ENCODE peak calls at places on chromosome 11, in four cellular contexts. C is fibroblast of the conjunctiva, L is stomach, Q is T-cell. E is an unnamed sample.

GRCh38 chr11:68844376-68844775 is 2.7 kb upstream of the CPT1A start:
- DNase-seq in C (no peak), Q (no peak), L (no peak), E (no peak)

GRCh38 chr11:18720086-18720810 is 5.7 kb downstream of the IGSF22 start:
- DNase-seq in Q (no peak), C (peak; percentile 39), L (no peak), E (no peak)

GRCh38 chr11:3962406-3962840 is 107.0 kb downstream of the STIM1 start:
- DNase-seq in C (peak; percentile 31), L (no peak), Q (no peak), E (no peak)

GRCh38 chr11:116499396-116500001 is 273.3 kb downstream of the BUD13 start:
- DNase-seq in C (no peak), Q (peak; percentile 1), L (peak; percentile 76), E (peak; percentile 80)

GRCh38 chr11:81270686-81271085 is 1463.0 kb downstream of the FAM181B start:
- DNase-seq in C (no peak), Q (no peak), L (no peak), E (no peak)

GRCh38 chr11:132028380-132029240 is 658.2 kb downstream of the NTM start:
- DNase-seq in Q (no peak), L (peak; percentile 28), C (peak; percentile 57), E (peak; percentile 23)

GRCh38 chr11:68839054-68839865 is 2.5 kb downstream of the CPT1A start:
- DNase-seq in C (peak; percentile 84), Q (peak; percentile 92), L (peak; percentile 98), E (peak; percentile 96)

GRCh38 chr11:13091804-13092203 is 82.7 kb downstream of the RASSF10 start:
- DNase-seq in C (no peak), Q (no peak), L (no peak), E (no peak)

GRCh38 chr11:2995893-2996554 is 3.9 kb upstream of the NAP1L4 start:
- DNase-seq in C (no peak), Q (no peak), L (peak; percentile 20), E (no peak)

GRCh38 chr11:130937051-130937450 is 20.8 kb upstream of the SNX19 start:
- DNase-seq in C (no peak), Q (no peak), L (no peak), E (no peak)

GRCh38 chr11:60307507-60308195 is 19.4 kb upstream of the MS4A6E start:
- DNase-seq in C (no peak), L (no peak), Q (no peak), E (no peak)

GRCh38 chr11:29328961-29329441 is 687.8 kb downstream of the KCNA4 start:
- DNase-seq in Q (no peak), L (no peak), C (peak; percentile 58), E (peak; percentile 11)

GRCh38 chr11:31856248-31856647 is 45.1 kb upstream of the PAX6 start:
- DNase-seq in C (no peak), L (no peak), Q (no peak), E (no peak)

GRCh38 chr11:12088047-12088481 is 22.3 kb upstream of the MICAL2 start:
- DNase-seq in Q (no peak), L (no peak), C (no peak), E (no peak)

GRCh38 chr11:125180413-125181305 is 16.1 kb downstream of the PKNOX2 start:
- DNase-seq in C (no peak), L (no peak), Q (no peak), E (no peak)

GRCh38 chr11:44016129-44016528 is 31.7 kb upstream of the ACCSL start:
- DNase-seq in C (peak; percentile 69), Q (no peak), L (peak; percentile 24), E (peak; percentile 49)

GRCh38 chr11:10592331-10592730 is 23.9 kb upstream of the LYVE1 start:
- DNase-seq in C (peak; percentile 83), L (no peak), Q (no peak), E (no peak)

GRCh38 chr11:86483591-86484163 is 109.0 kb downstream of the CCDC81 start:
- DNase-seq in L (no peak), Q (no peak), C (no peak), E (no peak)

GRCh38 chr11:23556163-23556750 is 696.0 kb upstream of the CCDC179 start:
- DNase-seq in Q (no peak), L (no peak), C (no peak), E (no peak)

GRCh38 chr11:110759972-110760381 is 47.7 kb upstream of the ARHGAP20 start:
- DNase-seq in C (peak; percentile 65), Q (no peak), L (peak; percentile 74), E (peak; percentile 72)

GRCh38 chr11:112612283-112612849 is 348.9 kb upstream of the NCAM1 start:
- DNase-seq in C (no peak), L (no peak), Q (no peak), E (no peak)

GRCh38 chr11:3947084-3947483 is 91.6 kb downstream of the STIM1 start:
- DNase-seq in C (no peak), Q (peak; percentile 46), L (no peak), E (peak; percentile 50)

GRCh38 chr11:82505384-82505783 is 228.3 kb downstream of the FAM181B start:
- DNase-seq in Q (no peak), L (no peak), C (no peak), E (no peak)

GRCh38 chr11:61888043-61888442 is 3.3 kb downstream of the FADS3 start:
- DNase-seq in Q (no peak), C (peak; percentile 69), L (no peak), E (peak; percentile 54)

GRCh38 chr11:46315783-46316563 is 31.3 kb upstream of the DGKZ start:
- DNase-seq in C (no peak), Q (no peak), L (peak; percentile 80), E (peak; percentile 79)

GRCh38 chr11:124928942-124929663 is 6.7 kb downstream of the HEPACAM start:
- DNase-seq in L (no peak), C (no peak), Q (no peak), E (no peak)

GRCh38 chr11:69242583-69242940 is 51.4 kb upstream of the MYEOV start:
- DNase-seq in L (peak; percentile 7), C (no peak), Q (no peak), E (no peak)

GRCh38 chr11:125572916-125573315 is 3.6 kb downstream of the EI24 start:
- DNase-seq in Q (no peak), L (no peak), C (no peak), E (no peak)

GRCh38 chr11:101863361-101863760 is 51.4 kb upstream of the CEP126 start:
- DNase-seq in L (no peak), Q (no peak), C (no peak), E (no peak)

E was measured in mucosa of gallbladder.